ENCODE peak calls at places on chromosome 16, in ten cellular contexts. One of them, this sample, is unnamed.

GRCh38 chr16:66007717-66008116 is 358.8 kb upstream of the CDH5 start:
- DNase-seq in HT1080: peak; percentile 13
- DNase-seq in GOT3: no peak
- DNase-seq in body of pancreas: no peak
- DNase-seq in activated naive CD8-positive, alpha-beta T cell treated with anti-CD3 and anti-CD28 coated beads, Interleukin-2, amount 50 U/mL, for 16 hours: no peak
- DNase-seq in activated naive CD4-positive, alpha-beta T cell: no peak
- DNase-seq in C1 segment of cervical spinal cord: no peak
- DNase-seq in activated CD8-positive, alpha-beta memory T cell treated with anti-CD3 and anti-CD28 coated beads for 24 hours: no peak
- DNase-seq in AG10803: peak; percentile 89
- DNase-seq in T-helper 1 cell: no peak
- DNase-seq in this sample: no peak

GRCh38 chr16:67128887-67129286 is 19.1 kb downstream of the PHAF1 start:
- DNase-seq in HT1080: no peak
- DNase-seq in GOT3: no peak
- DNase-seq in body of pancreas: no peak
- DNase-seq in activated naive CD8-positive, alpha-beta T cell treated with anti-CD3 and anti-CD28 coated beads, Interleukin-2, amount 50 U/mL, for 16 hours: no peak
- DNase-seq in activated naive CD4-positive, alpha-beta T cell: no peak
- DNase-seq in C1 segment of cervical spinal cord: no peak
- DNase-seq in activated CD8-positive, alpha-beta memory T cell treated with anti-CD3 and anti-CD28 coated beads for 24 hours: no peak
- DNase-seq in AG10803: no peak
- DNase-seq in T-helper 1 cell: no peak
- DNase-seq in this sample: no peak

GRCh38 chr16:85417156-85417860 is 195.8 kb upstream of the GSE1 start:
- DNase-seq in HT1080: no peak
- DNase-seq in GOT3: no peak
- DNase-seq in body of pancreas: peak; percentile 10
- DNase-seq in activated naive CD8-positive, alpha-beta T cell treated with anti-CD3 and anti-CD28 coated beads, Interleukin-2, amount 50 U/mL, for 16 hours: no peak
- DNase-seq in activated naive CD4-positive, alpha-beta T cell: no peak
- DNase-seq in C1 segment of cervical spinal cord: no peak
- DNase-seq in activated CD8-positive, alpha-beta memory T cell treated with anti-CD3 and anti-CD28 coated beads for 24 hours: peak; percentile 52
- DNase-seq in AG10803: no peak
- DNase-seq in T-helper 1 cell: peak; percentile 2
- DNase-seq in this sample: no peak

GRCh38 chr16:73326221-73326620 is 278.3 kb upstream of the ZFHX3 start:
- DNase-seq in HT1080: no peak
- DNase-seq in GOT3: no peak
- DNase-seq in body of pancreas: no peak
- DNase-seq in activated naive CD8-positive, alpha-beta T cell treated with anti-CD3 and anti-CD28 coated beads, Interleukin-2, amount 50 U/mL, for 16 hours: no peak
- DNase-seq in activated naive CD4-positive, alpha-beta T cell: no peak
- DNase-seq in C1 segment of cervical spinal cord: no peak
- DNase-seq in activated CD8-positive, alpha-beta memory T cell treated with anti-CD3 and anti-CD28 coated beads for 24 hours: no peak
- DNase-seq in AG10803: no peak
- DNase-seq in T-helper 1 cell: no peak
- DNase-seq in this sample: no peak

GRCh38 chr16:85098565-85098964 is 13.7 kb downstream of the CIBAR2 start:
- DNase-seq in HT1080: no peak
- DNase-seq in GOT3: no peak
- DNase-seq in body of pancreas: no peak
- DNase-seq in activated naive CD8-positive, alpha-beta T cell treated with anti-CD3 and anti-CD28 coated beads, Interleukin-2, amount 50 U/mL, for 16 hours: no peak
- DNase-seq in activated naive CD4-positive, alpha-beta T cell: no peak
- DNase-seq in C1 segment of cervical spinal cord: no peak
- DNase-seq in activated CD8-positive, alpha-beta memory T cell treated with anti-CD3 and anti-CD28 coated beads for 24 hours: no peak
- DNase-seq in AG10803: no peak
- DNase-seq in T-helper 1 cell: no peak
- DNase-seq in this sample: no peak

GRCh38 chr16:2511128-2511785 is 2.5 kb upstream of the ATP6V0C start:
- DNase-seq in HT1080: no peak
- DNase-seq in GOT3: no peak
- DNase-seq in body of pancreas: peak; percentile 41
- DNase-seq in activated naive CD8-positive, alpha-beta T cell treated with anti-CD3 and anti-CD28 coated beads, Interleukin-2, amount 50 U/mL, for 16 hours: no peak
- DNase-seq in activated naive CD4-positive, alpha-beta T cell: no peak
- DNase-seq in C1 segment of cervical spinal cord: no peak
- DNase-seq in activated CD8-positive, alpha-beta memory T cell treated with anti-CD3 and anti-CD28 coated beads for 24 hours: no peak
- DNase-seq in AG10803: peak; percentile 45
- DNase-seq in T-helper 1 cell: no peak
- DNase-seq in this sample: no peak

GRCh38 chr16:59527206-59527997 is 793.3 kb upstream of the GOT2 start:
- DNase-seq in HT1080: peak; percentile 82
- DNase-seq in GOT3: no peak
- DNase-seq in body of pancreas: no peak
- DNase-seq in activated naive CD8-positive, alpha-beta T cell treated with anti-CD3 and anti-CD28 coated beads, Interleukin-2, amount 50 U/mL, for 16 hours: no peak
- DNase-seq in activated naive CD4-positive, alpha-beta T cell: no peak
- DNase-seq in C1 segment of cervical spinal cord: no peak
- DNase-seq in activated CD8-positive, alpha-beta memory T cell treated with anti-CD3 and anti-CD28 coated beads for 24 hours: no peak
- DNase-seq in AG10803: peak; percentile 63
- DNase-seq in T-helper 1 cell: no peak
- DNase-seq in this sample: no peak

GRCh38 chr16:27434141-27435051 is 32.4 kb downstream of the IL21R start:
- DNase-seq in HT1080: no peak
- DNase-seq in GOT3: no peak
- DNase-seq in body of pancreas: no peak
- DNase-seq in activated naive CD8-positive, alpha-beta T cell treated with anti-CD3 and anti-CD28 coated beads, Interleukin-2, amount 50 U/mL, for 16 hours: no peak
- DNase-seq in activated naive CD4-positive, alpha-beta T cell: no peak
- DNase-seq in C1 segment of cervical spinal cord: no peak
- DNase-seq in activated CD8-positive, alpha-beta memory T cell treated with anti-CD3 and anti-CD28 coated beads for 24 hours: peak; percentile 49
- DNase-seq in AG10803: no peak
- DNase-seq in T-helper 1 cell: no peak
- DNase-seq in this sample: no peak

GRCh38 chr16:66004706-66005105 is 361.8 kb upstream of the CDH5 start:
- DNase-seq in HT1080: no peak
- DNase-seq in GOT3: no peak
- DNase-seq in body of pancreas: no peak
- DNase-seq in activated naive CD8-positive, alpha-beta T cell treated with anti-CD3 and anti-CD28 coated beads, Interleukin-2, amount 50 U/mL, for 16 hours: no peak
- DNase-seq in activated naive CD4-positive, alpha-beta T cell: no peak
- DNase-seq in C1 segment of cervical spinal cord: no peak
- DNase-seq in activated CD8-positive, alpha-beta memory T cell treated with anti-CD3 and anti-CD28 coated beads for 24 hours: no peak
- DNase-seq in AG10803: peak; percentile 47
- DNase-seq in T-helper 1 cell: no peak
- DNase-seq in this sample: no peak

GRCh38 chr16:80899804-80900592 is 95.6 kb upstream of the CDYL2 start:
- DNase-seq in HT1080: peak; percentile 78
- DNase-seq in GOT3: peak; percentile 68
- DNase-seq in body of pancreas: peak; percentile 88
- DNase-seq in activated naive CD8-positive, alpha-beta T cell treated with anti-CD3 and anti-CD28 coated beads, Interleukin-2, amount 50 U/mL, for 16 hours: no peak
- DNase-seq in activated naive CD4-positive, alpha-beta T cell: no peak
- DNase-seq in C1 segment of cervical spinal cord: peak; percentile 43
- DNase-seq in activated CD8-positive, alpha-beta memory T cell treated with anti-CD3 and anti-CD28 coated beads for 24 hours: no peak
- DNase-seq in AG10803: peak; percentile 34
- DNase-seq in T-helper 1 cell: no peak
- DNase-seq in this sample: no peak

GRCh38 chr16:23148513-23149266 is 562 bp downstream of the USP31 start:
- DNase-seq in HT1080: peak; percentile 17
- DNase-seq in GOT3: no peak
- DNase-seq in body of pancreas: peak; percentile 80
- DNase-seq in activated naive CD8-positive, alpha-beta T cell treated with anti-CD3 and anti-CD28 coated beads, Interleukin-2, amount 50 U/mL, for 16 hours: peak; percentile 12
- DNase-seq in activated naive CD4-positive, alpha-beta T cell: peak; percentile 27
- DNase-seq in C1 segment of cervical spinal cord: peak; percentile 53
- DNase-seq in activated CD8-positive, alpha-beta memory T cell treated with anti-CD3 and anti-CD28 coated beads for 24 hours: peak; percentile 84
- DNase-seq in AG10803: peak; percentile 47
- DNase-seq in T-helper 1 cell: peak; percentile 31
- DNase-seq in this sample: peak; percentile 18

GRCh38 chr16:9053006-9053601 is 38.3 kb upstream of the HAPSTR1 start:
- DNase-seq in HT1080: peak; percentile 72
- DNase-seq in GOT3: no peak
- DNase-seq in body of pancreas: peak; percentile 29
- DNase-seq in activated naive CD8-positive, alpha-beta T cell treated with anti-CD3 and anti-CD28 coated beads, Interleukin-2, amount 50 U/mL, for 16 hours: no peak
- DNase-seq in activated naive CD4-positive, alpha-beta T cell: no peak
- DNase-seq in C1 segment of cervical spinal cord: no peak
- DNase-seq in activated CD8-positive, alpha-beta memory T cell treated with anti-CD3 and anti-CD28 coated beads for 24 hours: no peak
- DNase-seq in AG10803: peak; percentile 67
- DNase-seq in T-helper 1 cell: no peak
- DNase-seq in this sample: no peak

GRCh38 chr16:70746708-70747424 is 54.1 kb downstream of the VAC14 start:
- DNase-seq in HT1080: peak; percentile 96
- DNase-seq in GOT3: peak; percentile 64
- DNase-seq in body of pancreas: peak; percentile 76
- DNase-seq in activated naive CD8-positive, alpha-beta T cell treated with anti-CD3 and anti-CD28 coated beads, Interleukin-2, amount 50 U/mL, for 16 hours: no peak
- DNase-seq in activated naive CD4-positive, alpha-beta T cell: no peak
- DNase-seq in C1 segment of cervical spinal cord: no peak
- DNase-seq in activated CD8-positive, alpha-beta memory T cell treated with anti-CD3 and anti-CD28 coated beads for 24 hours: no peak
- DNase-seq in AG10803: peak; percentile 86
- DNase-seq in T-helper 1 cell: no peak
- DNase-seq in this sample: no peak

GRCh38 chr16:83215417-83216001 is 588.7 kb downstream of the CDH13 start:
- DNase-seq in HT1080: peak; percentile 38
- DNase-seq in GOT3: no peak
- DNase-seq in body of pancreas: peak; percentile 36
- DNase-seq in activated naive CD8-positive, alpha-beta T cell treated with anti-CD3 and anti-CD28 coated beads, Interleukin-2, amount 50 U/mL, for 16 hours: no peak
- DNase-seq in activated naive CD4-positive, alpha-beta T cell: no peak
- DNase-seq in C1 segment of cervical spinal cord: no peak
- DNase-seq in activated CD8-positive, alpha-beta memory T cell treated with anti-CD3 and anti-CD28 coated beads for 24 hours: peak; percentile 75
- DNase-seq in AG10803: no peak
- DNase-seq in T-helper 1 cell: no peak
- DNase-seq in this sample: peak; percentile 7

GRCh38 chr16:19419691-19420060 is 2.0 kb downstream of the TMC5 start:
- DNase-seq in HT1080: peak; percentile 85
- DNase-seq in GOT3: no peak
- DNase-seq in body of pancreas: no peak
- DNase-seq in activated naive CD8-positive, alpha-beta T cell treated with anti-CD3 and anti-CD28 coated beads, Interleukin-2, amount 50 U/mL, for 16 hours: no peak
- DNase-seq in activated naive CD4-positive, alpha-beta T cell: no peak
- DNase-seq in C1 segment of cervical spinal cord: no peak
- DNase-seq in activated CD8-positive, alpha-beta memory T cell treated with anti-CD3 and anti-CD28 coated beads for 24 hours: no peak
- DNase-seq in AG10803: no peak
- DNase-seq in T-helper 1 cell: no peak
- DNase-seq in this sample: no peak

GRCh38 chr16:26530584-26531289 is 536.0 kb upstream of the C16orf82 start:
- DNase-seq in HT1080: no peak
- DNase-seq in GOT3: no peak
- DNase-seq in body of pancreas: no peak
- DNase-seq in activated naive CD8-positive, alpha-beta T cell treated with anti-CD3 and anti-CD28 coated beads, Interleukin-2, amount 50 U/mL, for 16 hours: no peak
- DNase-seq in activated naive CD4-positive, alpha-beta T cell: no peak
- DNase-seq in C1 segment of cervical spinal cord: no peak
- DNase-seq in activated CD8-positive, alpha-beta memory T cell treated with anti-CD3 and anti-CD28 coated beads for 24 hours: no peak
- DNase-seq in AG10803: no peak
- DNase-seq in T-helper 1 cell: no peak
- DNase-seq in this sample: no peak

GRCh38 chr16:82093901-82094300 is 58.8 kb downstream of the HSD17B2 start:
- DNase-seq in HT1080: peak; percentile 57
- DNase-seq in GOT3: no peak
- DNase-seq in body of pancreas: no peak
- DNase-seq in activated naive CD8-positive, alpha-beta T cell treated with anti-CD3 and anti-CD28 coated beads, Interleukin-2, amount 50 U/mL, for 16 hours: no peak
- DNase-seq in activated naive CD4-positive, alpha-beta T cell: no peak
- DNase-seq in C1 segment of cervical spinal cord: no peak
- DNase-seq in activated CD8-positive, alpha-beta memory T cell treated with anti-CD3 and anti-CD28 coated beads for 24 hours: no peak
- DNase-seq in AG10803: no peak
- DNase-seq in T-helper 1 cell: no peak
- DNase-seq in this sample: no peak

GRCh38 chr16:69373019-69373418 is 12.8 kb downstream of the TERF2 start:
- DNase-seq in HT1080: no peak
- DNase-seq in GOT3: no peak
- DNase-seq in body of pancreas: no peak
- DNase-seq in activated naive CD8-positive, alpha-beta T cell treated with anti-CD3 and anti-CD28 coated beads, Interleukin-2, amount 50 U/mL, for 16 hours: no peak
- DNase-seq in activated naive CD4-positive, alpha-beta T cell: no peak
- DNase-seq in C1 segment of cervical spinal cord: no peak
- DNase-seq in activated CD8-positive, alpha-beta memory T cell treated with anti-CD3 and anti-CD28 coated beads for 24 hours: no peak
- DNase-seq in AG10803: no peak
- DNase-seq in T-helper 1 cell: no peak
- DNase-seq in this sample: no peak

GRCh38 chr16:14562691-14563491 is 67.2 kb downstream of the PARN start:
- DNase-seq in HT1080: peak; percentile 4
- DNase-seq in GOT3: no peak
- DNase-seq in body of pancreas: peak; percentile 46
- DNase-seq in activated naive CD8-positive, alpha-beta T cell treated with anti-CD3 and anti-CD28 coated beads, Interleukin-2, amount 50 U/mL, for 16 hours: no peak
- DNase-seq in activated naive CD4-positive, alpha-beta T cell: no peak
- DNase-seq in C1 segment of cervical spinal cord: no peak
- DNase-seq in activated CD8-positive, alpha-beta memory T cell treated with anti-CD3 and anti-CD28 coated beads for 24 hours: no peak
- DNase-seq in AG10803: peak; percentile 57
- DNase-seq in T-helper 1 cell: no peak
- DNase-seq in this sample: no peak

GRCh38 chr16:73170587-73170986 is 122.7 kb upstream of the ZFHX3 start:
- DNase-seq in HT1080: no peak
- DNase-seq in GOT3: no peak
- DNase-seq in body of pancreas: no peak
- DNase-seq in activated naive CD8-positive, alpha-beta T cell treated with anti-CD3 and anti-CD28 coated beads, Interleukin-2, amount 50 U/mL, for 16 hours: no peak
- DNase-seq in activated naive CD4-positive, alpha-beta T cell: no peak
- DNase-seq in C1 segment of cervical spinal cord: no peak
- DNase-seq in activated CD8-positive, alpha-beta memory T cell treated with anti-CD3 and anti-CD28 coated beads for 24 hours: no peak
- DNase-seq in AG10803: no peak
- DNase-seq in T-helper 1 cell: no peak
- DNase-seq in this sample: no peak

GRCh38 chr16:53999841-54000240 is 286.7 kb downstream of the IRX3 start:
- DNase-seq in HT1080: no peak
- DNase-seq in GOT3: no peak
- DNase-seq in body of pancreas: no peak
- DNase-seq in activated naive CD8-positive, alpha-beta T cell treated with anti-CD3 and anti-CD28 coated beads, Interleukin-2, amount 50 U/mL, for 16 hours: no peak
- DNase-seq in activated naive CD4-positive, alpha-beta T cell: no peak
- DNase-seq in C1 segment of cervical spinal cord: no peak
- DNase-seq in activated CD8-positive, alpha-beta memory T cell treated with anti-CD3 and anti-CD28 coated beads for 24 hours: no peak
- DNase-seq in AG10803: peak; percentile 24
- DNase-seq in T-helper 1 cell: no peak
- DNase-seq in this sample: no peak

GRCh38 chr16:89346869-89347268 is 129.4 kb downstream of the ZNF778 start:
- DNase-seq in HT1080: no peak
- DNase-seq in GOT3: no peak
- DNase-seq in body of pancreas: no peak
- DNase-seq in activated naive CD8-positive, alpha-beta T cell treated with anti-CD3 and anti-CD28 coated beads, Interleukin-2, amount 50 U/mL, for 16 hours: no peak
- DNase-seq in activated naive CD4-positive, alpha-beta T cell: no peak
- DNase-seq in C1 segment of cervical spinal cord: no peak
- DNase-seq in activated CD8-positive, alpha-beta memory T cell treated with anti-CD3 and anti-CD28 coated beads for 24 hours: no peak
- DNase-seq in AG10803: no peak
- DNase-seq in T-helper 1 cell: no peak
- DNase-seq in this sample: no peak

GRCh38 chr16:11410382-11411058 is 65.3 kb downstream of the RMI2 start:
- DNase-seq in HT1080: no peak
- DNase-seq in GOT3: no peak
- DNase-seq in body of pancreas: no peak
- DNase-seq in activated naive CD8-positive, alpha-beta T cell treated with anti-CD3 and anti-CD28 coated beads, Interleukin-2, amount 50 U/mL, for 16 hours: no peak
- DNase-seq in activated naive CD4-positive, alpha-beta T cell: no peak
- DNase-seq in C1 segment of cervical spinal cord: no peak
- DNase-seq in activated CD8-positive, alpha-beta memory T cell treated with anti-CD3 and anti-CD28 coated beads for 24 hours: no peak
- DNase-seq in AG10803: peak; percentile 31
- DNase-seq in T-helper 1 cell: no peak
- DNase-seq in this sample: no peak

GRCh38 chr16:73183678-73184092 is 135.8 kb upstream of the ZFHX3 start:
- DNase-seq in HT1080: no peak
- DNase-seq in GOT3: no peak
- DNase-seq in body of pancreas: no peak
- DNase-seq in activated naive CD8-positive, alpha-beta T cell treated with anti-CD3 and anti-CD28 coated beads, Interleukin-2, amount 50 U/mL, for 16 hours: no peak
- DNase-seq in activated naive CD4-positive, alpha-beta T cell: no peak
- DNase-seq in C1 segment of cervical spinal cord: no peak
- DNase-seq in activated CD8-positive, alpha-beta memory T cell treated with anti-CD3 and anti-CD28 coated beads for 24 hours: no peak
- DNase-seq in AG10803: peak; percentile 80
- DNase-seq in T-helper 1 cell: no peak
- DNase-seq in this sample: no peak

GRCh38 chr16:47787695-47788094 is 326.6 kb downstream of the PHKB start:
- DNase-seq in HT1080: no peak
- DNase-seq in GOT3: no peak
- DNase-seq in body of pancreas: no peak
- DNase-seq in activated naive CD8-positive, alpha-beta T cell treated with anti-CD3 and anti-CD28 coated beads, Interleukin-2, amount 50 U/mL, for 16 hours: no peak
- DNase-seq in activated naive CD4-positive, alpha-beta T cell: no peak
- DNase-seq in C1 segment of cervical spinal cord: no peak
- DNase-seq in activated CD8-positive, alpha-beta memory T cell treated with anti-CD3 and anti-CD28 coated beads for 24 hours: no peak
- DNase-seq in AG10803: peak; percentile 6
- DNase-seq in T-helper 1 cell: no peak
- DNase-seq in this sample: no peak

GRCh38 chr16:84245933-84246678 is 6.3 kb upstream of the KCNG4 start:
- DNase-seq in HT1080: no peak
- DNase-seq in GOT3: no peak
- DNase-seq in body of pancreas: no peak
- DNase-seq in activated naive CD8-positive, alpha-beta T cell treated with anti-CD3 and anti-CD28 coated beads, Interleukin-2, amount 50 U/mL, for 16 hours: no peak
- DNase-seq in activated naive CD4-positive, alpha-beta T cell: no peak
- DNase-seq in C1 segment of cervical spinal cord: no peak
- DNase-seq in activated CD8-positive, alpha-beta memory T cell treated with anti-CD3 and anti-CD28 coated beads for 24 hours: no peak
- DNase-seq in AG10803: no peak
- DNase-seq in T-helper 1 cell: no peak
- DNase-seq in this sample: no peak

GRCh38 chr16:85979605-85980004 is 80.6 kb downstream of the IRF8 start:
- DNase-seq in HT1080: no peak
- DNase-seq in GOT3: no peak
- DNase-seq in body of pancreas: no peak
- DNase-seq in activated naive CD8-positive, alpha-beta T cell treated with anti-CD3 and anti-CD28 coated beads, Interleukin-2, amount 50 U/mL, for 16 hours: no peak
- DNase-seq in activated naive CD4-positive, alpha-beta T cell: no peak
- DNase-seq in C1 segment of cervical spinal cord: no peak
- DNase-seq in activated CD8-positive, alpha-beta memory T cell treated with anti-CD3 and anti-CD28 coated beads for 24 hours: no peak
- DNase-seq in AG10803: no peak
- DNase-seq in T-helper 1 cell: no peak
- DNase-seq in this sample: no peak

GRCh38 chr16:86722970-86723369 is 144.6 kb downstream of the FOXL1 start:
- DNase-seq in HT1080: no peak
- DNase-seq in GOT3: no peak
- DNase-seq in body of pancreas: no peak
- DNase-seq in activated naive CD8-positive, alpha-beta T cell treated with anti-CD3 and anti-CD28 coated beads, Interleukin-2, amount 50 U/mL, for 16 hours: no peak
- DNase-seq in activated naive CD4-positive, alpha-beta T cell: no peak
- DNase-seq in C1 segment of cervical spinal cord: no peak
- DNase-seq in activated CD8-positive, alpha-beta memory T cell treated with anti-CD3 and anti-CD28 coated beads for 24 hours: no peak
- DNase-seq in AG10803: peak; percentile 75
- DNase-seq in T-helper 1 cell: no peak
- DNase-seq in this sample: no peak

This sample was measured in activated CD4-positive, alpha-beta T cell treated with anti-CD3 and anti-CD28 coated beads, Interleukin-2, amount 50 U/mL, for 24 hours.